ENCODE peak calls at places on chromosome 14, in six cellular contexts. H, K, N, B, A and C are unnamed samples.

GRCh38 chr14:105861985-105862465 is 335.6 kb downstream of the TMEM121 start:
- DNase-seq in K (no peak), N (no peak), B (no peak), H (no peak), A (peak), C (peak)

GRCh38 chr14:22011243-22011642 is 337.6 kb upstream of the OR4E1 start:
- DNase-seq in A (no peak), N (no peak), B (no peak), H (no peak), K (no peak), C (no peak)

GRCh38 chr14:45085004-45085403 is 1.1 kb downstream of the PRPF39 start:
- DNase-seq in A (no peak), B (no peak), K (no peak), H (no peak), N (peak), C (no peak)

GRCh38 chr14:72236629-72237028 is 304.4 kb downstream of the RGS6 start:
- DNase-seq in A (no peak), N (no peak), K (no peak), H (peak), B (no peak), C (no peak)

GRCh38 chr14:50619569-50620141 is 48.5 kb downstream of the SAV1 start:
- DNase-seq in A (peak), B (no peak), H (no peak), N (peak), K (no peak), C (peak)

GRCh38 chr14:61145258-61145902 is 135.8 kb downstream of the TMEM30B start:
- DNase-seq in H (peak), B (no peak), K (no peak), N (peak), A (no peak), C (no peak)

GRCh38 chr14:92692822-92693226 is 55.6 kb downstream of the LGMN start:
- DNase-seq in N (peak), B (peak), A (peak), H (no peak), K (peak), C (no peak)

GRCh38 chr14:38238332-38238731 is 17.6 kb downstream of the CLEC14A start:
- DNase-seq in N (no peak), K (no peak), B (no peak), A (no peak), H (no peak), C (no peak)

GRCh38 chr14:21860172-21860571 is 186.6 kb upstream of the OR4E1 start:
- DNase-seq in K (no peak), N (peak), A (peak), H (no peak), B (no peak), C (peak)

DNA sequence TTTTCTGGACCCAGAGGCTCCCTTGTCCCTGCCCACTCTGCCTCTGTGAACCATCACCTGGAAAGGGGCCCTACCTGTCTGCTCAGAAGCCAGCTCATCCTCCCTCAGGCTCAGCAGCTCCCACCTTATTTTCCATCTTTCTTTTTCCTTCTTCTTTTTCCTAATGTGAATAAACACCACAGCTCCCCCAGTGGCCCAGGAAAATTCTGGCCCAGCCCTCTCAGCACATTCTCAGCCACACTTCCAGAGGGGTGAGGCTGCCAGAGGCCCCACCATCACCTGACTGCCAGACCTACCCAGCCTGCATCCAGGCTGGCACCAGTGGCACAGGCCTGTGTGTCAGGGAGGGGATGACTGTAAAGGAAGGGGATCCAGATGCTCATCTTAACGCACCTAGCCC is 23.0 kb downstream of the ZFHX2 start:
- DNase-seq in K (no peak), H (no peak), B (no peak), N (no peak), A (no peak), C (no peak)
- TF ChIP-seq CTCF in K (no peak), H (no peak), B (no peak), N (no peak), A (no peak), C (no peak)

DNA sequence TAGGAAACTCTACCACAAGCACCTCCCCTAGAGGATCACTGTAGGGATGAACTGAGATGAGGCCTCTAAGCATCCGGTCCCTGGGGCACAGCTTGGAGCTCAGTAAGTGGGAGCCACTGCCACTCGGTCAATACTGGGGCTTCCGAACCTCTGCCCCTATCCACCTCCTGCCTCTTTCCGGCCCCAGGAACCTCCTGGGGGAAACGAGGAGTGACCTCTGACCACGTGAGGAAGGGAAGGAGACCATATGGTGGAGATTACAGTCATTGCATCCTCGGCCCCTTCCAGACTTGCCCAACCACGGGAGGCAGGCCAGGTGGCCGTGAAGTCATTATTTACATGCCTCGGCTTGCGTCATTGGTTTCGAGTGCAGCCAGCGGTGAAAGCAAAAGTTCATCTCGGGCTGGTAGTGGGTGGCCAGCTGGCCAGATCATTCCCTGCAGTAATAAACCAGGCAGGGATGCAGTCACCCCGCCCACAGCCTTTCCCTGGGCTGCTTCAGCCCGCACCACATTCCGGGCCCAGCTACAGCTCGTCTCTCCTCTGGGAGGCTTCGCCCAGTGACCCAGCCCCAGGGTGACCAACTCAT is 65.4 kb downstream of the C14orf132 start:
- DNase-seq in H (peak), A (peak), B (peak), K (peak), N (peak), C (peak)
- TF ChIP-seq CTCF in H (no peak), A (no peak), B (no peak), K (no peak), N (no peak), C (no peak)

GRCh38 chr14:24315243-24315806 is 4.0 kb downstream of the LTB4R start:
- DNase-seq in A (no peak), N (no peak), K (no peak), B (peak), H (no peak), C (no peak)

GRCh38 chr14:24314377-24315193 is 3.3 kb downstream of the LTB4R start:
- DNase-seq in B (peak), N (peak), A (no peak), K (peak), H (no peak), C (no peak)

GRCh38 chr14:24316597-24316950 is 5.3 kb downstream of the LTB4R start:
- DNase-seq in K (no peak), H (no peak), A (no peak), B (no peak), N (no peak), C (no peak)

GRCh38 chr14:24317141-24317927 is 6.0 kb downstream of the LTB4R start:
- DNase-seq in B (peak), A (no peak), K (no peak), N (peak), H (no peak), C (no peak)

DNA sequence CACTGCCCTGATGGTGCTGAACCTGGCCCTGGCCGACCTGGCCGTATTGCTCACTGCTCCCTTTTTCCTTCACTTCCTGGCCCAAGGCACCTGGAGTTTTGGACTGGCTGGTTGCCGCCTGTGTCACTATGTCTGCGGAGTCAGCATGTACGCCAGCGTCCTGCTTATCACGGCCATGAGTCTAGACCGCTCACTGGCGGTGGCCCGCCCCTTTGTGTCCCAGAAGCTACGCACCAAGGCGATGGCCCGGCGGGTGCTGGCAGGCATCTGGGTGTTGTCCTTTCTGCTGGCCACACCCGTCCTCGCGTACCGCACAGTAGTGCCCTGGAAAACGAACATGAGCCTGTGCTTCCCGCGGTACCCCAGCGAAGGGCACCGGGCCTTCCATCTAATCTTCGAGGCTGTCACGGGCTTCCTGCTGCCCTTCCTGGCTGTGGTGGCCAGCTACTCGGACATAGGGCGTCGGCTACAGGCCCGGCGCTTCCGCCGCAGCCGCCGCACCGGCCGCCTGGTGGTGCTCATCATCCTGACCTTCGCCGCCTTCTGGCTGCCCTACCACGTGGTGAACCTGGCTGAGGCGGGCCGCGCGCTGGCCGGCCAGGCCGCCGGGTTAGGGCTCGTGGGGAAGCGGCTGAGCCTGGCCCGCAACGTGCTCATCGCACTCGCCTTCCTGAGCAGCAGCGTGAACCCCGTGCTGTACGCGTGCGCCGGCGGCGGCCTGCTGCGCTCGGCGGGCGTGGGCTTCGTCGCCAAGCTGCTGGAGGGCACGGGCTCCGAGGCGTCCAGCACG is 4.7 kb downstream of the LTB4R start:
- DNase-seq in K (peak), B (peak), N (no peak), H (no peak), A (no peak), C (no peak)
- TF ChIP-seq CTCF in K (peak), B (peak), N (no peak), H (no peak), A (no peak), C (no peak)

DNA sequence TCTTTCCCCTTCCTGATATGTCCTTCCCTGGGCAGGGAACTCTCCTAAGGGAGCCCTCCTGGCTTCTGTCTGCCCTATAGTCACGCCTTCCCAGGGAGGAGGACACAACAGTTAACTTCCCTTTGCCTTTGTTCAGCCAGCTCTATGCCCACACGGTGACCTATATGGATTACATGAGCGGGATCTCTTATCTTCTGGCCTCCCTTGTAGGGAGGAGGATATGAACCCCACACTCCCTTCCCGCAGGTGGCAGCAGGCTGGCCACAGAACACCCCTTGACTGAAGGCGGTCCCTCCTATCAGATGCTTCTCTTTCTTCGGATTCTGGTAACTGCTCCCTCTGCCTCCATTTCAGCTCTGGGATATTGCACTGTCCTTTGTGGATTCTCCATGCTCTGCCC is 135.6 kb upstream of the MAX start:
- DNase-seq in N (no peak), A (no peak), K (no peak), H (no peak), B (no peak), C (no peak)
- TF ChIP-seq CTCF in N (no peak), A (no peak), K (no peak), H (no peak), B (no peak), C (no peak)

GRCh38 chr14:100466111-100466856 is 120.9 kb downstream of the BEGAIN start:
- DNase-seq in A (no peak), N (no peak), H (no peak), K (no peak), B (no peak), C (no peak)
- TF ChIP-seq CTCF in A (no peak), N (no peak), H (no peak), K (no peak), B (no peak), C (no peak)